ENCODE peak calls at places on chromosomes 13 and 19, in seven cellular contexts. H is astrocyte of the hippocampus; U is WTC11; R is central memory CD8-positive, alpha-beta T cell; C is substantia nigra; B is DMS153; Z is MCF 10A. E is an unnamed sample.

GRCh38 chr13:99419591-99420243 is 81.6 kb upstream of the TM9SF2 start:
- DNase-seq in H (no peak), U (no peak), R (no peak), C (no peak), B (no peak), Z (no peak), E (no peak)

GRCh38 chr13:72125561-72125960 is 258.6 kb upstream of the DACH1 start:
- DNase-seq in H (peak; percentile 23), U (no peak), R (no peak), C (no peak), B (no peak), Z (no peak), E (no peak)

GRCh38 chr13:98890186-98890585 is 87.7 kb downstream of the DOCK9 start:
- DNase-seq in H (peak; percentile 66), U (no peak), R (no peak), C (peak; percentile 49), B (no peak), Z (peak; percentile 85), E (no peak)

GRCh38 chr19:52897149-52897935 is at the start of gene ZNF320:
- DNase-seq in H (peak; percentile 96), U (peak; percentile 99), R (peak; percentile 83), C (peak; percentile 97), B (peak; percentile 42), Z (peak; percentile 87), E (peak; percentile 97)

GRCh38 chr19:18460313-18460712 is 22.4 kb upstream of the ISYNA1 start:
- DNase-seq in H (peak; percentile 79), U (no peak), R (no peak), C (no peak), B (no peak), Z (peak; percentile 90), E (no peak)

GRCh38 chr13:50106559-50106958 is 91.3 kb downstream of the KCNRG start:
- DNase-seq in H (no peak), U (no peak), R (no peak), C (no peak), B (no peak), Z (no peak), E (no peak)

GRCh38 chr19:38743394-38744297 is 628 bp downstream of the CAPN12 start:
- DNase-seq in H (peak; percentile 3), U (no peak), R (no peak), C (no peak), B (no peak), Z (no peak), E (no peak)

GRCh38 chr13:45162821-45163220 is 38.0 kb downstream of the KCTD4 start:
- DNase-seq in H (peak; percentile 85), U (no peak), R (no peak), C (no peak), B (no peak), Z (peak; percentile 92), E (no peak)

GRCh38 chr19:33905937-33906577 is 109.4 kb downstream of the KCTD15 start:
- DNase-seq in H (peak; percentile 31), U (peak; percentile 84), R (no peak), C (no peak), B (no peak), Z (peak; percentile 35), E (no peak)

GRCh38 chr13:97057196-97057595 is 62.9 kb upstream of the OXGR1 start:
- DNase-seq in H (no peak), U (no peak), R (no peak), C (no peak), B (no peak), Z (no peak), E (no peak)

GRCh38 chr19:4284974-4285373 is 5.9 kb downstream of the SHD start:
- DNase-seq in H (no peak), U (no peak), R (no peak), C (no peak), B (no peak), Z (no peak), E (no peak)

GRCh38 chr13:113453962-113454361 is 674 bp upstream of the ADPRHL1 start:
- DNase-seq in H (peak; percentile 33), U (no peak), R (no peak), C (no peak), B (no peak), Z (no peak), E (no peak)

GRCh38 chr19:18093439-18094161 is 4.0 kb upstream of the MAST3 start:
- DNase-seq in H (peak; percentile 21), U (no peak), R (no peak), C (no peak), B (no peak), Z (peak; percentile 79), E (no peak)

GRCh38 chr13:25657062-25657588 is 285.4 kb downstream of the ATP8A2 start:
- DNase-seq in H (no peak), U (no peak), R (no peak), C (no peak), B (no peak), Z (no peak), E (no peak)

GRCh38 chr13:72726721-72727416 is 560 bp downstream of the MZT1 start:
- DNase-seq in H (no peak), U (peak; percentile 60), R (peak; percentile 13), C (no peak), B (peak; percentile 3), Z (peak; percentile 6), E (peak; percentile 33)

GRCh38 chr13:75636339-75637095 is 387 bp downstream of the LMO7 start:
- DNase-seq in H (peak; percentile 57), U (peak; percentile 57), R (peak; percentile 24), C (no peak), B (no peak), Z (peak; percentile 24), E (no peak)

GRCh38 chr19:35868172-35868822 is at the start of gene APLP1:
- DNase-seq in H (peak; percentile 82), U (peak; percentile 69), R (no peak), C (peak; percentile 90), B (peak; percentile 47), Z (peak; percentile 23), E (peak; percentile 53)

GRCh38 chr13:50422181-50423148 is 407.2 kb downstream of the KCNRG start:
- DNase-seq in H (no peak), U (no peak), R (no peak), C (no peak), B (peak; percentile 20), Z (no peak), E (no peak)

GRCh38 chr13:61252213-61252612 is 163.4 kb downstream of the PCDH20 start:
- DNase-seq in H (no peak), U (no peak), R (no peak), C (no peak), B (no peak), Z (no peak), E (no peak)

GRCh38 chr19:57817976-57818375 is 3.3 kb upstream of the ZNF552 start:
- DNase-seq in H (no peak), U (no peak), R (no peak), C (no peak), B (no peak), Z (no peak), E (no peak)

GRCh38 chr19:41907994-41908615 is 20.1 kb downstream of the ERFL start:
- DNase-seq in H (no peak), U (no peak), R (no peak), C (no peak), B (no peak), Z (no peak), E (no peak)

GRCh38 chr13:99527346-99527745 is 26.1 kb downstream of the TM9SF2 start:
- DNase-seq in H (no peak), U (no peak), R (no peak), C (no peak), B (no peak), Z (no peak), E (no peak)

GRCh38 chr19:19444694-19445155 is 39.2 kb downstream of the GATAD2A start:
- DNase-seq in H (no peak), U (no peak), R (no peak), C (no peak), B (no peak), Z (peak; percentile 18), E (no peak)

GRCh38 chr19:15995536-15995935 is 46.7 kb downstream of the OR10H4 start:
- DNase-seq in H (no peak), U (no peak), R (no peak), C (no peak), B (no peak), Z (no peak), E (no peak)

GRCh38 chr13:103039183-103039582 is 27.0 kb downstream of the SLC10A2 start:
- DNase-seq in H (no peak), U (no peak), R (no peak), C (no peak), B (no peak), Z (no peak), E (no peak)

GRCh38 chr13:35266412-35266811 is 210.1 kb downstream of the MAB21L1 start:
- DNase-seq in H (no peak), U (no peak), R (no peak), C (no peak), B (no peak), Z (no peak), E (no peak)

GRCh38 chr19:8150998-8151397 is 1.6 kb upstream of the FBN3 start:
- DNase-seq in H (no peak), U (no peak), R (no peak), C (no peak), B (no peak), Z (no peak), E (no peak)

E was measured in nucleus accumbens.